ENCODE peak calls at places on chromosome 12, in six cellular contexts. One of them, this sample, is unnamed.

GRCh38 chr12:52200086-52200782 is 8.4 kb upstream of the KRT80 start:
- DNase-seq in LNCaP clone FGC: no peak
- DNase-seq in endothelial cell: no peak
- DNase-seq in astrocyte: no peak
- DNase-seq in cardiac muscle cell: peak
- DNase-seq in fibroblast of mammary gland: no peak
- DNase-seq in this sample: no peak

GRCh38 chr12:113403435-113404415 is at the start of gene SDS:
- DNase-seq in endothelial cell: no peak
- DNase-seq in astrocyte: peak
- DNase-seq in cardiac muscle cell: no peak
- DNase-seq in fibroblast of mammary gland: peak
- DNase-seq in LNCaP clone FGC: no peak
- DNase-seq in this sample: peak

GRCh38 chr12:55822228-55822627 is 4.4 kb downstream of the ORMDL2 start:
- DNase-seq in cardiac muscle cell: peak
- DNase-seq in fibroblast of mammary gland: no peak
- DNase-seq in endothelial cell: peak
- DNase-seq in astrocyte: no peak
- DNase-seq in LNCaP clone FGC: no peak
- DNase-seq in this sample: peak

GRCh38 chr12:64252708-64253107 is 30.6 kb upstream of the KICS2 start:
- DNase-seq in fibroblast of mammary gland: peak
- DNase-seq in cardiac muscle cell: no peak
- DNase-seq in astrocyte: no peak
- DNase-seq in endothelial cell: no peak
- DNase-seq in LNCaP clone FGC: no peak
- DNase-seq in this sample: no peak

GRCh38 chr12:107320031-107320928 is 226.9 kb upstream of the CRY1 start:
- DNase-seq in astrocyte: peak
- DNase-seq in LNCaP clone FGC: peak
- DNase-seq in cardiac muscle cell: peak
- DNase-seq in endothelial cell: peak
- DNase-seq in fibroblast of mammary gland: no peak
- DNase-seq in this sample: peak

GRCh38 chr12:47270782-47271664 is 191.3 kb upstream of the AMIGO2 start:
- DNase-seq in astrocyte: peak
- DNase-seq in cardiac muscle cell: no peak
- DNase-seq in endothelial cell: no peak
- DNase-seq in fibroblast of mammary gland: peak
- DNase-seq in LNCaP clone FGC: no peak
- DNase-seq in this sample: peak

GRCh38 chr12:108691154-108691994 is 39.9 kb downstream of the CORO1C start:
- DNase-seq in cardiac muscle cell: peak
- DNase-seq in LNCaP clone FGC: peak
- DNase-seq in endothelial cell: peak
- DNase-seq in fibroblast of mammary gland: peak
- DNase-seq in astrocyte: peak
- DNase-seq in this sample: peak

GRCh38 chr12:93090768-93091172 is 161.7 kb upstream of the EEA1 start:
- DNase-seq in LNCaP clone FGC: no peak
- DNase-seq in endothelial cell: no peak
- DNase-seq in astrocyte: peak
- DNase-seq in cardiac muscle cell: no peak
- DNase-seq in fibroblast of mammary gland: peak
- DNase-seq in this sample: no peak

GRCh38 chr12:50442178-50442908 is 41.7 kb downstream of the LARP4 start:
- DNase-seq in LNCaP clone FGC: no peak
- DNase-seq in fibroblast of mammary gland: no peak
- DNase-seq in astrocyte: no peak
- DNase-seq in endothelial cell: no peak
- DNase-seq in cardiac muscle cell: no peak
- DNase-seq in this sample: no peak

GRCh38 chr12:119804011-119804641 is 73.0 kb downstream of the CIT start:
- DNase-seq in astrocyte: peak
- DNase-seq in endothelial cell: peak
- DNase-seq in fibroblast of mammary gland: peak
- DNase-seq in LNCaP clone FGC: no peak
- DNase-seq in cardiac muscle cell: peak
- DNase-seq in this sample: peak

GRCh38 chr12:94750891-94751290 is 100.5 kb upstream of the TMCC3 start:
- DNase-seq in endothelial cell: no peak
- DNase-seq in astrocyte: no peak
- DNase-seq in cardiac muscle cell: no peak
- DNase-seq in fibroblast of mammary gland: no peak
- DNase-seq in LNCaP clone FGC: no peak
- DNase-seq in this sample: no peak

GRCh38 chr12:94749890-94750289 is 99.5 kb upstream of the TMCC3 start:
- DNase-seq in LNCaP clone FGC: no peak
- DNase-seq in cardiac muscle cell: no peak
- DNase-seq in astrocyte: no peak
- DNase-seq in endothelial cell: no peak
- DNase-seq in fibroblast of mammary gland: no peak
- DNase-seq in this sample: no peak

GRCh38 chr12:94748726-94749421 is 98.5 kb upstream of the TMCC3 start:
- DNase-seq in astrocyte: no peak
- DNase-seq in fibroblast of mammary gland: no peak
- DNase-seq in endothelial cell: no peak
- DNase-seq in cardiac muscle cell: no peak
- DNase-seq in LNCaP clone FGC: no peak
- DNase-seq in this sample: no peak

GRCh38 chr12:94754653-94755052 is 104.3 kb upstream of the TMCC3 start:
- DNase-seq in endothelial cell: no peak
- DNase-seq in cardiac muscle cell: no peak
- DNase-seq in LNCaP clone FGC: no peak
- DNase-seq in astrocyte: no peak
- DNase-seq in fibroblast of mammary gland: no peak
- DNase-seq in this sample: no peak

GRCh38 chr12:94753071-94753779 is 102.9 kb upstream of the TMCC3 start:
- DNase-seq in endothelial cell: no peak
- DNase-seq in cardiac muscle cell: no peak
- DNase-seq in astrocyte: peak
- DNase-seq in LNCaP clone FGC: no peak
- DNase-seq in fibroblast of mammary gland: peak
- DNase-seq in this sample: no peak
- TF ChIP-seq CTCF in endothelial cell: no peak
- TF ChIP-seq CTCF in cardiac muscle cell: peak
- TF ChIP-seq CTCF in astrocyte: no peak
- TF ChIP-seq CTCF in LNCaP clone FGC: peak
- TF ChIP-seq CTCF in fibroblast of mammary gland: no peak
- TF ChIP-seq CTCF in this sample: no peak

DNA sequence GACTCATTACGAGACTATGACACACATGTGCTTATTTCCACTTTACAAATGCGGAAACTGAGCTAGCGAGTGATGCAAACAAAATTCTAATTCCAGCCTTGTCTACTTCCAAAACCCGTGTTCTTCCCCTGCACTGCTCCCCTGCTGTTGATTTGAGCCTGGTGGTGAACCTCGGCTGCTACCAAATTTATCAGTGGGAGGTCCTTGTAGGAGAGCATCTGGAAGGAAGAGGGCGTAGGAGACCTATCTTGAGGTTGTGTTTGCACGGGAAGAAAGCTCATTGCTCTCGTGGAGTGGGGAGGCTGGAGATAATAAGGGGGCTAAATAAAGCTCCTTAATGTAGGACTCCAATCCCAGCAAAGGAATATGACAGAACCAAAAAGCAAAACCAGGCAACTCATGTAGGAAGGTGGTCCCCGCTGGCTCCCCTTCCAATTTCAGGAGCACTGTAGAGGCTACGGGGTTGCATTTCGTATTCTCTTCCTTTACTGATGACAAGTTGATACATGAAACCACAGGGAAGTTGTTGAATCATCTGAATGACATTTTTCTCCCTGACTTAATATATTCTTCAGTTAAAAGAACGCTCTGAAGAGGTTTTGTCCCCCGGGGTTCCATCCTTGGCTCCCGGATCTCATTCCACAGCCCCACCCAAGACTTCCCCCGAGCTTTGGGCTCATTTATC is 52.6 kb downstream of the FZD10 start:
- DNase-seq in cardiac muscle cell: no peak
- DNase-seq in fibroblast of mammary gland: no peak
- DNase-seq in endothelial cell: no peak
- DNase-seq in astrocyte: no peak
- DNase-seq in LNCaP clone FGC: no peak
- DNase-seq in this sample: no peak
- TF ChIP-seq CTCF in cardiac muscle cell: no peak
- TF ChIP-seq CTCF in fibroblast of mammary gland: no peak
- TF ChIP-seq CTCF in endothelial cell: no peak
- TF ChIP-seq CTCF in astrocyte: no peak
- TF ChIP-seq CTCF in LNCaP clone FGC: no peak
- TF ChIP-seq CTCF in this sample: no peak

DNA sequence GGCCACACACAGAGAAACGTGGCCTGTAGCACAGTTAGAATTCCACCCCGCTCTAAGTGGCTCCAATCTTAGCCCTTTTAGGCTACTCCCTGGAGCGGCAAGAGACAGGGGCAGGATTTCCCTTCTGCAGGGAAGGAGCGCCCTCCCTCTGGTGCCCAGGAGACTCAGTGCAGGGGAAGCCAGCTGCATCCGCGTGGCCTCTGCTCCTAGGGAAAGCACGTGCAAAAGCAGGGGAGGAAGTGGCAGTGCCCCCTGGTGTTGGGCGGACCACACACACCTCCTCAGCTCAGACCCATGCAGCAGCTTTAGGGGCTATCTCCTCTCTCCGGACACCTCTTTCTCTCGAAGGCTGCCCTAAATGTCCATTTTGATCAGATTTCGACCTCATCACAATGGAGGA is 50.0 kb downstream of the SPRING1 start:
- DNase-seq in fibroblast of mammary gland: peak
- DNase-seq in astrocyte: no peak
- DNase-seq in LNCaP clone FGC: no peak
- DNase-seq in endothelial cell: peak
- DNase-seq in cardiac muscle cell: peak
- DNase-seq in this sample: peak
- TF ChIP-seq CTCF in fibroblast of mammary gland: peak
- TF ChIP-seq CTCF in astrocyte: peak
- TF ChIP-seq CTCF in LNCaP clone FGC: peak
- TF ChIP-seq CTCF in endothelial cell: peak
- TF ChIP-seq CTCF in cardiac muscle cell: peak
- TF ChIP-seq CTCF in this sample: peak

GRCh38 chr12:49097381-49097780 is 2.8 kb upstream of the DHH start:
- DNase-seq in astrocyte: no peak
- DNase-seq in LNCaP clone FGC: no peak
- DNase-seq in endothelial cell: no peak
- DNase-seq in fibroblast of mammary gland: no peak
- DNase-seq in cardiac muscle cell: no peak
- DNase-seq in this sample: no peak
- TF ChIP-seq CTCF in astrocyte: no peak
- TF ChIP-seq CTCF in LNCaP clone FGC: no peak
- TF ChIP-seq CTCF in endothelial cell: no peak
- TF ChIP-seq CTCF in fibroblast of mammary gland: no peak
- TF ChIP-seq CTCF in cardiac muscle cell: no peak
- TF ChIP-seq CTCF in this sample: no peak

GRCh38 chr12:12890815-12891645 is at the start of gene GPRC5A:
- DNase-seq in astrocyte: peak
- DNase-seq in cardiac muscle cell: peak
- DNase-seq in endothelial cell: peak
- DNase-seq in LNCaP clone FGC: no peak
- DNase-seq in fibroblast of mammary gland: peak
- DNase-seq in this sample: peak
- TF ChIP-seq CTCF in astrocyte: peak
- TF ChIP-seq CTCF in cardiac muscle cell: peak
- TF ChIP-seq CTCF in endothelial cell: no peak
- TF ChIP-seq CTCF in LNCaP clone FGC: no peak
- TF ChIP-seq CTCF in fibroblast of mammary gland: peak
- TF ChIP-seq CTCF in this sample: no peak